ENCODE peak calls at places on chromosomes 16 and 17, in eight cellular contexts. One of them, this sample, is unnamed.

GRCh38 chr17:52357855-52358254 is 199.3 kb upstream of the CA10 start:
- DNase-seq in psoas muscle: no peak
- DNase-seq in left lung: no peak
- DNase-seq in spleen: no peak
- DNase-seq in ascending aorta: no peak
- DNase-seq in endodermal cell: no peak
- DNase-seq in A549: no peak
- DNase-seq in heart right ventricle: no peak
- DNase-seq in this sample: no peak

GRCh38 chr17:8479431-8479947 is 43.8 kb downstream of the NDEL1 start:
- DNase-seq in psoas muscle: peak
- DNase-seq in left lung: no peak
- DNase-seq in spleen: no peak
- DNase-seq in ascending aorta: peak
- DNase-seq in endodermal cell: peak
- DNase-seq in A549: no peak
- DNase-seq in heart right ventricle: peak
- DNase-seq in this sample: peak

GRCh38 chr17:71378036-71378435 is 742.8 kb upstream of the SOX9 start:
- DNase-seq in psoas muscle: no peak
- DNase-seq in left lung: no peak
- DNase-seq in spleen: no peak
- DNase-seq in ascending aorta: no peak
- DNase-seq in endodermal cell: no peak
- DNase-seq in A549: no peak
- DNase-seq in heart right ventricle: no peak
- DNase-seq in this sample: no peak

GRCh38 chr17:59727817-59728533 is 20.5 kb downstream of the VMP1 start:
- DNase-seq in psoas muscle: no peak
- DNase-seq in left lung: no peak
- DNase-seq in spleen: no peak
- DNase-seq in ascending aorta: no peak
- DNase-seq in endodermal cell: no peak
- DNase-seq in A549: no peak
- DNase-seq in heart right ventricle: no peak
- DNase-seq in this sample: no peak

GRCh38 chr16:54051821-54052220 is 234.8 kb downstream of the IRX3 start:
- DNase-seq in psoas muscle: no peak
- DNase-seq in left lung: no peak
- DNase-seq in spleen: no peak
- DNase-seq in ascending aorta: no peak
- DNase-seq in endodermal cell: no peak
- DNase-seq in A549: no peak
- DNase-seq in heart right ventricle: no peak
- DNase-seq in this sample: no peak

GRCh38 chr17:1965556-1966273 is 59.4 kb downstream of the RTN4RL1 start:
- DNase-seq in psoas muscle: no peak
- DNase-seq in left lung: no peak
- DNase-seq in spleen: no peak
- DNase-seq in ascending aorta: no peak
- DNase-seq in endodermal cell: no peak
- DNase-seq in A549: no peak
- DNase-seq in heart right ventricle: no peak
- DNase-seq in this sample: no peak

GRCh38 chr17:42051013-42051400 is 606 bp upstream of the C17orf113 start:
- DNase-seq in psoas muscle: no peak
- DNase-seq in left lung: no peak
- DNase-seq in spleen: no peak
- DNase-seq in ascending aorta: no peak
- DNase-seq in endodermal cell: no peak
- DNase-seq in A549: no peak
- DNase-seq in heart right ventricle: no peak
- DNase-seq in this sample: no peak

GRCh38 chr17:9291912-9292562 is 270.7 kb downstream of the NTN1 start:
- DNase-seq in psoas muscle: peak
- DNase-seq in left lung: no peak
- DNase-seq in spleen: peak
- DNase-seq in ascending aorta: peak
- DNase-seq in endodermal cell: peak
- DNase-seq in A549: peak
- DNase-seq in heart right ventricle: peak
- DNase-seq in this sample: no peak

GRCh38 chr17:4236456-4236855 is 27.3 kb downstream of the ANKFY1 start:
- DNase-seq in psoas muscle: no peak
- DNase-seq in left lung: no peak
- DNase-seq in spleen: no peak
- DNase-seq in ascending aorta: no peak
- DNase-seq in endodermal cell: no peak
- DNase-seq in A549: no peak
- DNase-seq in heart right ventricle: no peak
- DNase-seq in this sample: no peak

GRCh38 chr17:28827672-28828071 is 14.9 kb downstream of the FAM222B start:
- DNase-seq in psoas muscle: no peak
- DNase-seq in left lung: no peak
- DNase-seq in spleen: no peak
- DNase-seq in ascending aorta: no peak
- DNase-seq in endodermal cell: peak
- DNase-seq in A549: no peak
- DNase-seq in heart right ventricle: no peak
- DNase-seq in this sample: no peak

GRCh38 chr16:71923941-71924690 is 28.8 kb downstream of the IST1 start:
- DNase-seq in psoas muscle: no peak
- DNase-seq in left lung: no peak
- DNase-seq in spleen: no peak
- DNase-seq in ascending aorta: no peak
- DNase-seq in endodermal cell: no peak
- DNase-seq in A549: no peak
- DNase-seq in heart right ventricle: no peak
- DNase-seq in this sample: no peak

GRCh38 chr16:87822571-87822970 is 46.7 kb downstream of the SLC7A5 start:
- DNase-seq in psoas muscle: no peak
- DNase-seq in left lung: no peak
- DNase-seq in spleen: no peak
- DNase-seq in ascending aorta: no peak
- DNase-seq in endodermal cell: peak
- DNase-seq in A549: no peak
- DNase-seq in heart right ventricle: no peak
- DNase-seq in this sample: no peak

GRCh38 chr16:68756250-68757051 is 19.4 kb downstream of the CDH1 start:
- DNase-seq in psoas muscle: no peak
- DNase-seq in left lung: peak
- DNase-seq in spleen: no peak
- DNase-seq in ascending aorta: no peak
- DNase-seq in endodermal cell: no peak
- DNase-seq in A549: peak
- DNase-seq in heart right ventricle: no peak
- DNase-seq in this sample: peak

GRCh38 chr17:83152221-83152744 is 72.9 kb downstream of the METRNL start:
- DNase-seq in psoas muscle: no peak
- DNase-seq in left lung: no peak
- DNase-seq in spleen: no peak
- DNase-seq in ascending aorta: no peak
- DNase-seq in endodermal cell: peak
- DNase-seq in A549: no peak
- DNase-seq in heart right ventricle: no peak
- DNase-seq in this sample: no peak

GRCh38 chr16:57462978-57463362 is 491 bp downstream of the POLR2C start:
- DNase-seq in psoas muscle: no peak
- DNase-seq in left lung: no peak
- DNase-seq in spleen: no peak
- DNase-seq in ascending aorta: no peak
- DNase-seq in endodermal cell: no peak
- DNase-seq in A549: no peak
- DNase-seq in heart right ventricle: no peak
- DNase-seq in this sample: no peak

GRCh38 chr16:56729351-56729735 is 586 bp upstream of the NUP93 start:
- DNase-seq in psoas muscle: no peak
- DNase-seq in left lung: no peak
- DNase-seq in spleen: no peak
- DNase-seq in ascending aorta: no peak
- DNase-seq in endodermal cell: no peak
- DNase-seq in A549: no peak
- DNase-seq in heart right ventricle: no peak
- DNase-seq in this sample: no peak

GRCh38 chr17:57902117-57902799 is 52.4 kb upstream of the MRPS23 start:
- DNase-seq in psoas muscle: no peak
- DNase-seq in left lung: no peak
- DNase-seq in spleen: no peak
- DNase-seq in ascending aorta: no peak
- DNase-seq in endodermal cell: no peak
- DNase-seq in A549: no peak
- DNase-seq in heart right ventricle: no peak
- DNase-seq in this sample: no peak

DNA sequence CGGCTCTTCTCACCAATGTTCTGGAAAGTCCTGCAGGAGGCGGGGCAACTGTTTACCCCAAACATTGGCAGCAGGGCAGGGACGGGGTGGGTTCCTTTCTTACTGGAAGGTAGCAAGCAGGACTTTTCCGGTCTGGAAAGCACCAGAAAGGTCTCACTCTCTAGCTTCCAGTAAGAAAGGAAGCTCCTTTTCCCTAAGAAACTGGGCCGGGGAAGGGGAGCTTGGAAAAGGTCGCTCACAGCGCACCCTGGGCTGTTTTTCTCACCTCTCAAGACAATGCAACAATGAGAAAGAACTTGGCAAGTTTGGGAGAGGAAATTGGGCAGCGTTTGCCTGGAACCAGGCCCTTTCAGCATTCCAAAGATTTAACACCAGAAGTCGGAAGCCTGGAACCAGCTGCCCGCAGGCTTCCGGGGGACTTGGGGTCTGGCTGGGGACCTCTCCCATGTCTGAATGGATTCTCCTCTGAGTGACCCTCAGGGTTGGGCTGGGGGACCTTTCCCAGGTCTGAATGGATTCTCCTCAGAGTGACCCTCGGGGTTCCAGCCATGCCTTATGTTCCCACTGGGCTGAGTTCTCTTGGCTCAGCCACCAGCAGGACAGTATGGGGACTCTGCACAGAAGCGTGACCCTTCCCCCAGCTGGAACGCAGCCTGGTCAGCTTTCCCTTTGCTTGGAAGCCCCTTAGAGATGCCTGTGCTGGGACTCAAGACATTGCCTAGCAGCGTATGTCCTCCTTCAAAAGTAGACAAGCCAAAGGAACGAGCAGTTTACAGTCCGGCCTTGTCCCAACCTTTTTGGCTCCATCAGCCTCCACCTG is 166.5 kb upstream of the PLCG2 start:
- DNase-seq in psoas muscle: no peak
- DNase-seq in left lung: no peak
- DNase-seq in spleen: no peak
- DNase-seq in ascending aorta: peak
- DNase-seq in endodermal cell: peak
- DNase-seq in A549: no peak
- DNase-seq in heart right ventricle: peak
- DNase-seq in this sample: no peak
- H3K4me3 ChIP-seq in psoas muscle: no peak
- H3K4me3 ChIP-seq in left lung: no peak
- H3K4me3 ChIP-seq in spleen: no peak
- H3K4me3 ChIP-seq in ascending aorta: no peak
- H3K4me3 ChIP-seq in endodermal cell: no peak
- H3K4me3 ChIP-seq in A549: no peak
- H3K4me3 ChIP-seq in heart right ventricle: no peak
- H3K4me3 ChIP-seq in this sample: no peak

GRCh38 chr17:64016248-64016784 is 4.1 kb downstream of the ICAM2 start:
- DNase-seq in psoas muscle: no peak
- DNase-seq in left lung: no peak
- DNase-seq in spleen: no peak
- DNase-seq in ascending aorta: peak
- DNase-seq in endodermal cell: peak
- DNase-seq in A549: no peak
- DNase-seq in heart right ventricle: no peak
- DNase-seq in this sample: no peak
- TF ChIP-seq CTCF in psoas muscle: peak
- TF ChIP-seq CTCF in left lung: peak
- TF ChIP-seq CTCF in spleen: no peak
- TF ChIP-seq CTCF in ascending aorta: no peak
- TF ChIP-seq CTCF in endodermal cell: peak
- TF ChIP-seq CTCF in A549: peak
- TF ChIP-seq CTCF in heart right ventricle: no peak
- TF ChIP-seq CTCF in this sample: peak

GRCh38 chr17:32865141-32865540 is 11.8 kb downstream of the MYO1D start:
- DNase-seq in psoas muscle: no peak
- DNase-seq in left lung: no peak
- DNase-seq in spleen: no peak
- DNase-seq in ascending aorta: no peak
- DNase-seq in endodermal cell: no peak
- DNase-seq in A549: no peak
- DNase-seq in heart right ventricle: no peak
- DNase-seq in this sample: no peak
- H3K27ac ChIP-seq in psoas muscle: no peak
- H3K27ac ChIP-seq in left lung: no peak
- H3K27ac ChIP-seq in spleen: no peak
- H3K27ac ChIP-seq in ascending aorta: peak
- H3K27ac ChIP-seq in endodermal cell: no peak
- H3K27ac ChIP-seq in A549: no peak
- H3K27ac ChIP-seq in heart right ventricle: no peak
- H3K27ac ChIP-seq in this sample: no peak

GRCh38 chr17:50549256-50549941 is 2.4 kb downstream of the SPATA20 start:
- DNase-seq in psoas muscle: no peak
- DNase-seq in left lung: no peak
- DNase-seq in spleen: no peak
- DNase-seq in ascending aorta: no peak
- DNase-seq in endodermal cell: no peak
- DNase-seq in A549: no peak
- DNase-seq in heart right ventricle: no peak
- DNase-seq in this sample: no peak
- H3K4me3 ChIP-seq in psoas muscle: no peak
- H3K4me3 ChIP-seq in left lung: no peak
- H3K4me3 ChIP-seq in spleen: no peak
- H3K4me3 ChIP-seq in ascending aorta: no peak
- H3K4me3 ChIP-seq in endodermal cell: no peak
- H3K4me3 ChIP-seq in A549: no peak
- H3K4me3 ChIP-seq in heart right ventricle: no peak
- H3K4me3 ChIP-seq in this sample: no peak

GRCh38 chr17:74892013-74892841 is 1.2 kb downstream of the FADS6 start:
- DNase-seq in psoas muscle: no peak
- DNase-seq in left lung: peak
- DNase-seq in spleen: no peak
- DNase-seq in ascending aorta: no peak
- DNase-seq in endodermal cell: peak
- DNase-seq in A549: no peak
- DNase-seq in heart right ventricle: no peak
- DNase-seq in this sample: no peak
- TF ChIP-seq CTCF in psoas muscle: no peak
- TF ChIP-seq CTCF in left lung: no peak
- TF ChIP-seq CTCF in spleen: no peak
- TF ChIP-seq CTCF in ascending aorta: no peak
- TF ChIP-seq CTCF in endodermal cell: peak
- TF ChIP-seq CTCF in A549: no peak
- TF ChIP-seq CTCF in heart right ventricle: no peak
- TF ChIP-seq CTCF in this sample: no peak

DNA sequence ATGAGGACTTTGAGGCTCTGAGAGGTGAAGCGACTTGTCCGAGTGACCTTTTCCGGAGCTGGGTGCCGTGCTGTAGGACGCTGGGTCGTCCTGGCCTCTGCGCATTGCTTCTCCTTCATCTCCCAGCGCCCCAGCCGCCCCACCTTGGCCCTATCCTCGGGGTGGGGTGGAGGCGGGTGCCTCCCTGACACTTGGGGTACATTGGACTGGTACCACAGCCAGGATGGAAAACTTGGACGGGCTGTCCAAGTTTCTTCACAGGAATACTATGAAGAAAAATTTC is 147.9 kb downstream of the SPECC1 start:
- DNase-seq in psoas muscle: no peak
- DNase-seq in left lung: no peak
- DNase-seq in spleen: no peak
- DNase-seq in ascending aorta: no peak
- DNase-seq in endodermal cell: peak
- DNase-seq in A549: no peak
- DNase-seq in heart right ventricle: no peak
- DNase-seq in this sample: no peak
- H3K27ac ChIP-seq in psoas muscle: no peak
- H3K27ac ChIP-seq in left lung: no peak
- H3K27ac ChIP-seq in spleen: peak
- H3K27ac ChIP-seq in ascending aorta: no peak
- H3K27ac ChIP-seq in endodermal cell: no peak
- H3K27ac ChIP-seq in A549: peak
- H3K27ac ChIP-seq in heart right ventricle: no peak
- H3K27ac ChIP-seq in this sample: no peak

This sample was measured in upper lobe of right lung.